ENCODE peak calls at places on chromosome 1, in four cellular contexts. One of them, this sample, is unnamed.

GRCh38 chr1:7705048-7705907 is 65.8 kb upstream of the VAMP3 start:
- ATAC-seq in pancreas: peak; percentile 32
- ATAC-seq in CD4-positive, alpha-beta T cell: peak; percentile 15
- ATAC-seq in activated CD8-positive, alpha-beta memory T cell treated with anti-CD3 and anti-CD28 coated beads, Interleukin-2, amount 10 ng/mL, durations not matched to agents 7 days and 5 days: no peak
- ATAC-seq in this sample: no peak

GRCh38 chr1:75600781-75601180 is 10.1 kb downstream of the SLC44A5 start:
- ATAC-seq in pancreas: no peak
- ATAC-seq in CD4-positive, alpha-beta T cell: no peak
- ATAC-seq in activated CD8-positive, alpha-beta memory T cell treated with anti-CD3 and anti-CD28 coated beads, Interleukin-2, amount 10 ng/mL, durations not matched to agents 7 days and 5 days: no peak
- ATAC-seq in this sample: peak; percentile 63

GRCh38 chr1:54624466-54625464 is 1.4 kb upstream of the FAM151A start:
- ATAC-seq in pancreas: no peak
- ATAC-seq in CD4-positive, alpha-beta T cell: no peak
- ATAC-seq in activated CD8-positive, alpha-beta memory T cell treated with anti-CD3 and anti-CD28 coated beads, Interleukin-2, amount 10 ng/mL, durations not matched to agents 7 days and 5 days: no peak
- ATAC-seq in this sample: no peak

GRCh38 chr1:32939655-32940371 is 24.8 kb downstream of the RNF19B start:
- ATAC-seq in pancreas: peak; percentile 66
- ATAC-seq in CD4-positive, alpha-beta T cell: no peak
- ATAC-seq in activated CD8-positive, alpha-beta memory T cell treated with anti-CD3 and anti-CD28 coated beads, Interleukin-2, amount 10 ng/mL, durations not matched to agents 7 days and 5 days: peak; percentile 69
- ATAC-seq in this sample: peak; percentile 55

GRCh38 chr1:213622365-213623087 is 365.2 kb upstream of the PROX1 start:
- ATAC-seq in pancreas: no peak
- ATAC-seq in CD4-positive, alpha-beta T cell: no peak
- ATAC-seq in activated CD8-positive, alpha-beta memory T cell treated with anti-CD3 and anti-CD28 coated beads, Interleukin-2, amount 10 ng/mL, durations not matched to agents 7 days and 5 days: peak; percentile 33
- ATAC-seq in this sample: no peak

GRCh38 chr1:68227598-68227997 is 4.7 kb downstream of the WLS start:
- ATAC-seq in pancreas: no peak
- ATAC-seq in CD4-positive, alpha-beta T cell: no peak
- ATAC-seq in activated CD8-positive, alpha-beta memory T cell treated with anti-CD3 and anti-CD28 coated beads, Interleukin-2, amount 10 ng/mL, durations not matched to agents 7 days and 5 days: no peak
- ATAC-seq in this sample: no peak

GRCh38 chr1:44227211-44227610 is 13.9 kb downstream of the DMAP1 start:
- ATAC-seq in pancreas: no peak
- ATAC-seq in CD4-positive, alpha-beta T cell: no peak
- ATAC-seq in activated CD8-positive, alpha-beta memory T cell treated with anti-CD3 and anti-CD28 coated beads, Interleukin-2, amount 10 ng/mL, durations not matched to agents 7 days and 5 days: no peak
- ATAC-seq in this sample: no peak

GRCh38 chr1:26016944-26017545 is 4.5 kb upstream of the EXTL1 start:
- ATAC-seq in pancreas: no peak
- ATAC-seq in CD4-positive, alpha-beta T cell: peak; percentile 77
- ATAC-seq in activated CD8-positive, alpha-beta memory T cell treated with anti-CD3 and anti-CD28 coated beads, Interleukin-2, amount 10 ng/mL, durations not matched to agents 7 days and 5 days: no peak
- ATAC-seq in this sample: no peak

GRCh38 chr1:36653850-36654249 is 171.1 kb upstream of the CSF3R start:
- ATAC-seq in pancreas: no peak
- ATAC-seq in CD4-positive, alpha-beta T cell: no peak
- ATAC-seq in activated CD8-positive, alpha-beta memory T cell treated with anti-CD3 and anti-CD28 coated beads, Interleukin-2, amount 10 ng/mL, durations not matched to agents 7 days and 5 days: no peak
- ATAC-seq in this sample: no peak

GRCh38 chr1:178064191-178064821 is 29.6 kb upstream of the RASAL2 start:
- ATAC-seq in pancreas: no peak
- ATAC-seq in CD4-positive, alpha-beta T cell: no peak
- ATAC-seq in activated CD8-positive, alpha-beta memory T cell treated with anti-CD3 and anti-CD28 coated beads, Interleukin-2, amount 10 ng/mL, durations not matched to agents 7 days and 5 days: no peak
- ATAC-seq in this sample: no peak

GRCh38 chr1:223308141-223308540 is 55.8 kb downstream of the SUSD4 start:
- ATAC-seq in pancreas: no peak
- ATAC-seq in CD4-positive, alpha-beta T cell: peak; percentile 46
- ATAC-seq in activated CD8-positive, alpha-beta memory T cell treated with anti-CD3 and anti-CD28 coated beads, Interleukin-2, amount 10 ng/mL, durations not matched to agents 7 days and 5 days: no peak
- ATAC-seq in this sample: no peak

GRCh38 chr1:18110968-18111367 is 3.4 kb downstream of the IGSF21 start:
- ATAC-seq in pancreas: no peak
- ATAC-seq in CD4-positive, alpha-beta T cell: no peak
- ATAC-seq in activated CD8-positive, alpha-beta memory T cell treated with anti-CD3 and anti-CD28 coated beads, Interleukin-2, amount 10 ng/mL, durations not matched to agents 7 days and 5 days: no peak
- ATAC-seq in this sample: no peak